ENCODE peak calls at places on chromosomes 7 and 10, in eight cellular contexts. One of them, this sample, is unnamed.

GRCh38 chr10:101047268-101047667 is 14.5 kb upstream of the KAZALD1 start:
- DNase-seq in SJSA1: no peak
- DNase-seq in activated CD8-positive, alpha-beta memory T cell treated with anti-CD3 and anti-CD28 coated beads for 48 hours: no peak
- DNase-seq in GM12865: no peak
- DNase-seq in cardiac muscle cell: no peak
- DNase-seq in GM10248: no peak
- DNase-seq in mucosa of gallbladder: no peak
- DNase-seq in ureter: no peak
- DNase-seq in this sample: no peak

GRCh38 chr10:130689743-130690626 is 553.8 kb downstream of the GLRX3 start:
- DNase-seq in SJSA1: no peak
- DNase-seq in activated CD8-positive, alpha-beta memory T cell treated with anti-CD3 and anti-CD28 coated beads for 48 hours: no peak
- DNase-seq in GM12865: no peak
- DNase-seq in cardiac muscle cell: no peak
- DNase-seq in GM10248: no peak
- DNase-seq in mucosa of gallbladder: no peak
- DNase-seq in ureter: no peak
- DNase-seq in this sample: no peak

GRCh38 chr7:151008143-151008510 is 16.2 kb downstream of the ATG9B start:
- DNase-seq in SJSA1: no peak
- DNase-seq in activated CD8-positive, alpha-beta memory T cell treated with anti-CD3 and anti-CD28 coated beads for 48 hours: no peak
- DNase-seq in GM12865: no peak
- DNase-seq in cardiac muscle cell: peak; percentile 75
- DNase-seq in GM10248: no peak
- DNase-seq in mucosa of gallbladder: no peak
- DNase-seq in ureter: no peak
- DNase-seq in this sample: no peak

GRCh38 chr7:4774804-4775280 is 581 bp upstream of the AP5Z1 start:
- DNase-seq in SJSA1: no peak
- DNase-seq in activated CD8-positive, alpha-beta memory T cell treated with anti-CD3 and anti-CD28 coated beads for 48 hours: no peak
- DNase-seq in GM12865: no peak
- DNase-seq in cardiac muscle cell: peak; percentile 76
- DNase-seq in GM10248: peak; percentile 55
- DNase-seq in mucosa of gallbladder: no peak
- DNase-seq in ureter: no peak
- DNase-seq in this sample: no peak

GRCh38 chr10:107899075-107899474 is 734.6 kb upstream of the SORCS1 start:
- DNase-seq in SJSA1: no peak
- DNase-seq in activated CD8-positive, alpha-beta memory T cell treated with anti-CD3 and anti-CD28 coated beads for 48 hours: no peak
- DNase-seq in GM12865: no peak
- DNase-seq in cardiac muscle cell: no peak
- DNase-seq in GM10248: no peak
- DNase-seq in mucosa of gallbladder: no peak
- DNase-seq in ureter: no peak
- DNase-seq in this sample: no peak

GRCh38 chr7:88361357-88361756 is 54.7 kb upstream of the STEAP4 start:
- DNase-seq in SJSA1: no peak
- DNase-seq in activated CD8-positive, alpha-beta memory T cell treated with anti-CD3 and anti-CD28 coated beads for 48 hours: no peak
- DNase-seq in GM12865: peak; percentile 31
- DNase-seq in cardiac muscle cell: no peak
- DNase-seq in GM10248: no peak
- DNase-seq in mucosa of gallbladder: no peak
- DNase-seq in ureter: no peak
- DNase-seq in this sample: no peak

GRCh38 chr10:68237173-68237572 is 5.3 kb upstream of the ATOH7 start:
- DNase-seq in SJSA1: no peak
- DNase-seq in activated CD8-positive, alpha-beta memory T cell treated with anti-CD3 and anti-CD28 coated beads for 48 hours: no peak
- DNase-seq in GM12865: no peak
- DNase-seq in cardiac muscle cell: no peak
- DNase-seq in GM10248: no peak
- DNase-seq in mucosa of gallbladder: no peak
- DNase-seq in ureter: no peak
- DNase-seq in this sample: no peak

GRCh38 chr7:157855452-157856213 is 518.8 kb downstream of the DNAJB6 start:
- DNase-seq in SJSA1: no peak
- DNase-seq in activated CD8-positive, alpha-beta memory T cell treated with anti-CD3 and anti-CD28 coated beads for 48 hours: no peak
- DNase-seq in GM12865: no peak
- DNase-seq in cardiac muscle cell: no peak
- DNase-seq in GM10248: no peak
- DNase-seq in mucosa of gallbladder: no peak
- DNase-seq in ureter: no peak
- DNase-seq in this sample: no peak

GRCh38 chr10:71547841-71548493 is 151.2 kb downstream of the CDH23 start:
- DNase-seq in SJSA1: no peak
- DNase-seq in activated CD8-positive, alpha-beta memory T cell treated with anti-CD3 and anti-CD28 coated beads for 48 hours: no peak
- DNase-seq in GM12865: no peak
- DNase-seq in cardiac muscle cell: peak; percentile 85
- DNase-seq in GM10248: no peak
- DNase-seq in mucosa of gallbladder: peak; percentile 56
- DNase-seq in ureter: peak; percentile 59
- DNase-seq in this sample: no peak

GRCh38 chr10:27457261-27457945 is 46.7 kb upstream of the RAB18 start:
- DNase-seq in SJSA1: no peak
- DNase-seq in activated CD8-positive, alpha-beta memory T cell treated with anti-CD3 and anti-CD28 coated beads for 48 hours: no peak
- DNase-seq in GM12865: no peak
- DNase-seq in cardiac muscle cell: no peak
- DNase-seq in GM10248: no peak
- DNase-seq in mucosa of gallbladder: no peak
- DNase-seq in ureter: no peak
- DNase-seq in this sample: no peak

GRCh38 chr7:108456845-108457540 is 757 bp upstream of the NRCAM start:
- DNase-seq in SJSA1: no peak
- DNase-seq in activated CD8-positive, alpha-beta memory T cell treated with anti-CD3 and anti-CD28 coated beads for 48 hours: no peak
- DNase-seq in GM12865: no peak
- DNase-seq in cardiac muscle cell: no peak
- DNase-seq in GM10248: no peak
- DNase-seq in mucosa of gallbladder: no peak
- DNase-seq in ureter: no peak
- DNase-seq in this sample: no peak